ENCODE peak calls at places on chromosomes 3 and 15, in five cellular contexts. V is COR-L47, D is DMS 273 treated with DMSO at 0.1 percent for 48 hours, L is HFFc6, Q is bronchial epithelial cell. I is an unnamed sample.

GRCh38 chr15:65304393-65305143 is at the start of gene RNU5B-1:
- DNase-seq in V (peak; percentile 90), D (peak; percentile 98), L (peak; percentile 100), Q (peak; percentile 97), I (peak; percentile 97)

GRCh38 chr3:187223799-187224198 is 26.5 kb downstream of the RTP1 start:
- DNase-seq in V (no peak), D (no peak), L (peak; percentile 25), Q (peak; percentile 82), I (no peak)

GRCh38 chr3:19946291-19946831 is 536 bp upstream of the RAB5A start:
- DNase-seq in V (no peak), D (no peak), L (peak; percentile 3), Q (no peak), I (peak; percentile 55)

GRCh38 chr3:11382146-11382545 is 109.9 kb downstream of the ATG7 start:
- DNase-seq in V (no peak), D (no peak), L (no peak), Q (no peak), I (no peak)

GRCh38 chr15:79090487-79091203 is at the start of gene RASGRF1:
- DNase-seq in V (peak; percentile 30), D (no peak), L (no peak), Q (no peak), I (peak; percentile 63)

GRCh38 chr3:16460886-16461285 is 52.6 kb downstream of the RFTN1 start:
- DNase-seq in V (peak; percentile 61), D (no peak), L (no peak), Q (no peak), I (no peak)

GRCh38 chr3:184942735-184943134 is 130.8 kb downstream of the VPS8 start:
- DNase-seq in V (no peak), D (no peak), L (no peak), Q (no peak), I (no peak)

GRCh38 chr3:161925749-161926360 is 429.2 kb downstream of the OTOL1 start:
- DNase-seq in V (no peak), D (no peak), L (no peak), Q (no peak), I (no peak)

GRCh38 chr15:95422255-95422654 is 908.2 kb upstream of the NR2F2 start:
- DNase-seq in V (no peak), D (no peak), L (no peak), Q (no peak), I (no peak)

GRCh38 chr3:42088803-42089520 is 2.2 kb upstream of the TRAK1 start:
- DNase-seq in V (no peak), D (no peak), L (no peak), Q (no peak), I (no peak)

GRCh38 chr3:127092368-127092767 is 100.6 kb upstream of the PRR23E start:
- DNase-seq in V (no peak), D (no peak), L (no peak), Q (no peak), I (no peak)

GRCh38 chr3:128969993-128970740 is 23.7 kb downstream of the CFAP92 start:
- DNase-seq in V (peak; percentile 42), D (no peak), L (peak; percentile 17), Q (peak; percentile 12), I (peak; percentile 24)

GRCh38 chr3:141656771-141657170 is 81.3 kb upstream of the RNF7 start:
- DNase-seq in V (no peak), D (no peak), L (peak; percentile 62), Q (peak; percentile 80), I (peak; percentile 73)

GRCh38 chr3:52777959-52778805 is 783 bp downstream of the ITIH1 start:
- DNase-seq in V (no peak), D (no peak), L (no peak), Q (no peak), I (no peak)

GRCh38 chr3:144775581-144775980 is 804.0 kb downstream of the DIPK2A start:
- DNase-seq in V (no peak), D (no peak), L (no peak), Q (no peak), I (no peak)

GRCh38 chr3:139534444-139534812 is 5.1 kb downstream of the RBP1 start:
- DNase-seq in V (peak; percentile 98), D (peak; percentile 84), L (no peak), Q (peak; percentile 93), I (no peak)

GRCh38 chr3:35946857-35947514 is 307.7 kb downstream of the ARPP21 start:
- DNase-seq in V (peak; percentile 67), D (no peak), L (no peak), Q (no peak), I (no peak)

GRCh38 chr15:56886450-56886856 is 32.0 kb upstream of the TCF12 start:
- DNase-seq in V (no peak), D (no peak), L (no peak), Q (no peak), I (no peak)

GRCh38 chr15:89187911-89188514 is 33.4 kb downstream of the RLBP1 start:
- DNase-seq in V (no peak), D (no peak), L (peak; percentile 19), Q (no peak), I (no peak)

GRCh38 chr3:52774901-52775864 is 2.2 kb upstream of the ITIH1 start:
- DNase-seq in V (peak; percentile 6), D (no peak), L (no peak), Q (no peak), I (no peak)

GRCh38 chr3:11568503-11569155 is 75.1 kb downstream of the VGLL4 start:
- DNase-seq in V (no peak), D (no peak), L (peak; percentile 95), Q (peak; percentile 66), I (peak; percentile 71)

GRCh38 chr15:64706011-64706911 is 69.1 kb downstream of the RBPMS2 start:
- DNase-seq in V (no peak), D (no peak), L (no peak), Q (no peak), I (no peak)

GRCh38 chr3:14319654-14320182 is 82.7 kb upstream of the SLC6A6 start:
- DNase-seq in V (no peak), D (peak; percentile 18), L (peak; percentile 65), Q (peak; percentile 83), I (peak; percentile 62)

GRCh38 chr15:48498828-48499227 is 146.7 kb downstream of the FBN1 start:
- DNase-seq in V (no peak), D (no peak), L (no peak), Q (no peak), I (no peak)

GRCh38 chr3:161403251-161403650 is 31.9 kb upstream of the SPTSSB start:
- DNase-seq in V (no peak), D (no peak), L (no peak), Q (peak; percentile 82), I (no peak)

GRCh38 chr3:11734-12133 is 184.8 kb upstream of the CHL1 start:
- DNase-seq in V (peak; percentile 5), D (no peak), L (no peak), Q (no peak), I (peak; percentile 18)

GRCh38 chr3:38608086-38608775 is 41.3 kb downstream of the SCN5A start:
- DNase-seq in V (no peak), D (no peak), L (no peak), Q (no peak), I (no peak)

I was measured in trophoblast cell.